ENCODE peak calls at places on chromosome 21, in six cellular contexts. Z is A549, X is neural progenitor cell, N is astrocyte of the spinal cord, Y is NB4, L is HCT116. C is an unnamed sample.
A peak's percentile ranks its signal among the peaks of the same experiment; 100 is the strongest.

GRCh38 chr21:25280061-25280460 is 327.2 kb downstream of the MRPL39 start:
- DNase-seq in Y (no peak), N (no peak), L (no peak), X (no peak), Z (no peak), C (no peak)

GRCh38 chr21:42349420-42350075 is 1.2 kb downstream of the TFF2 start:
- DNase-seq in Y (no peak), L (no peak), X (no peak), N (no peak), Z (no peak), C (no peak)

GRCh38 chr21:42465008-42465878 is 30.8 kb downstream of the RSPH1 start:
- DNase-seq in Y (peak; percentile 94), Z (no peak), N (peak; percentile 56), X (no peak), L (no peak), C (no peak)

GRCh38 chr21:45895778-45896370 is 85.7 kb upstream of the COL6A1 start:
- DNase-seq in N (no peak), Z (no peak), X (no peak), Y (no peak), L (no peak), C (no peak)

GRCh38 chr21:37496972-37497371 is 130.4 kb downstream of the DYRK1A start:
- DNase-seq in L (no peak), Z (no peak), N (peak; percentile 15), X (no peak), Y (no peak), C (no peak)

GRCh38 chr21:42548687-42549406 is 35.2 kb downstream of the SLC37A1 start:
- DNase-seq in N (no peak), Y (no peak), X (no peak), L (no peak), Z (no peak), C (no peak)

GRCh38 chr21:46244602-46245001 is 16.0 kb upstream of the LSS start:
- DNase-seq in X (no peak), L (no peak), N (no peak), Z (no peak), Y (no peak), C (no peak)

GRCh38 chr21:31342328-31342727 is 1.7 kb downstream of the TIAM1 start:
- DNase-seq in X (no peak), Y (no peak), Z (no peak), N (no peak), L (no peak), C (peak; percentile 6)

GRCh38 chr21:26032263-26032662 is 138.3 kb downstream of the APP start:
- DNase-seq in Z (no peak), L (no peak), X (no peak), Y (peak; percentile 2), N (no peak), C (peak; percentile 3)

GRCh38 chr21:38266732-38267131 is 9.9 kb downstream of the KCNJ15 start:
- DNase-seq in Z (no peak), X (no peak), N (peak; percentile 60), L (no peak), Y (no peak), C (no peak)

GRCh38 chr21:33117268-33117888 is 47.4 kb downstream of the OLIG1 start:
- DNase-seq in X (no peak), L (no peak), N (no peak), Y (no peak), Z (no peak), C (no peak)

GRCh38 chr21:41426656-41427311 is 745 bp downstream of the MX1 start:
- DNase-seq in X (no peak), Y (no peak), Z (no peak), L (no peak), N (no peak), C (no peak)

GRCh38 chr21:41786521-41786987 is 19.7 kb upstream of the RIPK4 start:
- DNase-seq in L (no peak), Y (no peak), X (no peak), N (peak; percentile 46), Z (no peak), C (no peak)

GRCh38 chr21:31334648-31335121 is 9.4 kb downstream of the TIAM1 start:
- DNase-seq in Z (no peak), N (peak; percentile 67), Y (no peak), L (no peak), X (no peak), C (no peak)

DNA sequence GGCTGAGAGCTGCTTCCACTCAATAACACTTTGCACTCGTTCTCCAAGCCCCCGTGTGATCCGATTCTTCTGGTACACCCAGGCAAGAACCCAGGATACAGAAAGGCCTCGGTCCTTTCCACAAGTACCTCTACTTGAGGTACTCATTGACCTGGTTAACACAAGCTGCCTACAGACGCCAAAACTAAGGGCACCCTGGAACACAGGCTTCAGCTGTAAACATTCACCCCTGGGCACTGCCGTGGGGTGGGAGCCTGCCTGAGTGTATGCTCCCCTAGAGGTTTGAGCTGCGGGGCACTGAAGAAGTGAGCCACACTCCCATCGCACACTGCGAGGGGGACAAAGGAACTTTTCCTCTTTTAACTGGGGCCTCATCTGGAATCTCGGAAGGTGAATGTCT is 30.5 kb downstream of the LRRC3 start:
- DNase-seq in N (no peak), X (no peak), Y (no peak), L (no peak), Z (no peak), C (no peak)
- H3K4me3 ChIP-seq in N (peak overlapping the region; percentile 8), X (peak overlapping the region; percentile 43), Y (no peak overlapping the region), L (peak overlapping the region; percentile 7), Z (peak overlapping the region; percentile 64), C (no peak overlapping the region)

GRCh38 chr21:34969431-34970036 is 79.6 kb downstream of the RUNX1 start:
- DNase-seq in X (no peak), N (no peak), Z (no peak), L (no peak), Y (no peak), C (no peak)

GRCh38 chr21:34970126-34970525 is 79.0 kb downstream of the RUNX1 start:
- DNase-seq in Y (no peak), L (no peak), X (no peak), N (no peak), Z (no peak), C (no peak)

GRCh38 chr21:34967509-34968289 is 81.4 kb downstream of the RUNX1 start:
- DNase-seq in X (no peak), L (no peak), Z (peak; percentile 1), Y (peak; percentile 80), N (no peak), C (no peak)

GRCh38 chr21:34970566-34970965 is 78.5 kb downstream of the RUNX1 start:
- DNase-seq in X (no peak), N (no peak), Y (no peak), L (no peak), Z (no peak), C (no peak)

DNA sequence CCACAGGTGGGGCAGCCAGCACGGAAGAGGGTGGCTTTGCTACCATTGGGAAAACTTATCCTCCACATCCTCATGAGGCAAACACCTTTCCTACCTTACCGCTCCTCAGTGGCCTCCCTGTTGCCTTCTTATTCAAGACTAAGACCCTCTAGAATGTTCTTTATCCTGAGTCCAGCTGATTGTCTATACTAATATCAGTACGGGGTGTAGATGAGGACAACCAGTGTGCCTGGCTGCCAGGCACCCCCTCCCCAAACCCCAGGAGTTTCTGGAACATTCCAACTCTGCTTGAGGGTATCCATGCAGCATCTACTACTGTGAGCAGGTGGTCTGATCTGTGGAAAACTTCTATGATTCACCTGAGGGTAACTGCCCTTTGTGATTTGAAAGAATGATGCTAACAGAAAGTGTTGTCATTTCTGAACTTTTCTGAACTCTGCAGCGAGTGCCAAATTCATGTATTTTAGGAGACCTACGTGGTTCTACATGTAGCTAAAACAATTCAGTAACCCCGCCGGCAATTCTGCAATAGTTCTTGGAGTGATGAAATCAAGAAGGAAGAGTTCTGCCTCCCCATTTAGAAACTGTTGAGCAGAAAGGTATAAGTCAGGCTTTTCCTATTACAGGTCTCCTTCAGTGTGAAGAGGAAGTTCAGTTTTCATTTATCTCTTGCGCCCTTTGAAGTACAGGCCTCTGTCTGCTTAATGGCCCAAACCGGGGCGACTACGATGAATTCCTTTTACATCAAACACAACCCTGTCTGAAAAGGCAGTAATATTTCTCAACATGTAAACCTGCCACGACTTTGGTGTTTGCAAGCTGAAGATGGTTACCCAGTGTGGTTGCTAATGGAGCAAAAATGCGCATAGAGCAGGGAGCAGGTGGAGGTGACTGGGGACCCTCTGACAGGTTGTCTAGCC is 80.4 kb downstream of the RUNX1 start:
- DNase-seq in Z (no peak), Y (peak; percentile 73), N (no peak), X (no peak), L (no peak), C (no peak)
- H3K4me3 ChIP-seq in Z (no peak overlapping the region), Y (no peak overlapping the region), N (no peak overlapping the region), X (no peak overlapping the region), L (no peak overlapping the region), C (no peak overlapping the region)

GRCh38 chr21:34522284-34522683 is 10.3 kb upstream of the KCNE1 start:
- DNase-seq in Z (no peak), Y (no peak), N (no peak), L (no peak), X (no peak), C (no peak)
- H3K4me3 ChIP-seq in Z (no peak overlapping the region), Y (no peak overlapping the region), N (no peak overlapping the region), L (no peak overlapping the region), X (no peak overlapping the region), C (no peak overlapping the region)

GRCh38 chr21:44814498-44815023 is 3.3 kb downstream of the SUMO3 start:
- DNase-seq in N (no peak), Y (no peak), L (no peak), Z (no peak), X (no peak), C (no peak)
- H3K4me3 ChIP-seq in N (no peak overlapping the region), Y (no peak overlapping the region), L (no peak overlapping the region), Z (no peak overlapping the region), X (no peak overlapping the region), C (no peak overlapping the region)

GRCh38 chr21:36005018-36005417 is 55.3 kb downstream of the SETD4 start:
- DNase-seq in N (no peak), L (no peak), X (no peak), Z (no peak), Y (peak; percentile 46), C (no peak)
- H3K4me3 ChIP-seq in N (no peak overlapping the region), L (no peak overlapping the region), X (no peak overlapping the region), Z (no peak overlapping the region), Y (no peak overlapping the region), C (no peak overlapping the region)

GRCh38 chr21:34870246-34870645 is 178.9 kb downstream of the RUNX1 start:
- DNase-seq in Y (peak; percentile 60), N (no peak), Z (no peak), L (no peak), X (no peak), C (no peak)

GRCh38 chr21:34869541-34869940 is 179.6 kb downstream of the RUNX1 start:
- DNase-seq in L (no peak), X (no peak), Z (no peak), Y (no peak), N (no peak), C (no peak)

GRCh38 chr21:34865922-34866271 is 183.2 kb downstream of the RUNX1 start:
- DNase-seq in Y (peak; percentile 91), Z (no peak), L (no peak), N (no peak), X (peak; percentile 61), C (peak; percentile 73)

GRCh38 chr21:34864370-34865209 is 184.5 kb downstream of the RUNX1 start:
- DNase-seq in X (no peak), L (no peak), Y (no peak), Z (no peak), N (no peak), C (no peak)

GRCh38 chr21:34867785-34868184 is 181.3 kb downstream of the RUNX1 start:
- DNase-seq in L (no peak), N (no peak), Y (no peak), X (no peak), Z (no peak), C (no peak)
- H3K4me3 ChIP-seq in L (no peak overlapping the region), N (no peak overlapping the region), Y (no peak overlapping the region), X (no peak overlapping the region), Z (no peak overlapping the region), C (no peak overlapping the region)